ENCODE peak calls at places on chromosomes 2 and 18, in six cellular contexts. J is Peyer's patch; H is heart right ventricle; E is pancreas; V is spleen; B is CD8-positive, alpha-beta memory T cell. Y is an unnamed sample.

GRCh38 chr18:74534981-74535649 is 815 bp downstream of the CNDP1 start:
- DNase-seq in J (no peak), B (no peak), V (no peak), E (no peak), H (no peak), Y (no peak)

GRCh38 chr2:35857541-35857940 is 498.0 kb upstream of the CRIM1 start:
- DNase-seq in J (no peak), E (no peak), V (no peak), H (no peak), B (no peak), Y (no peak)

GRCh38 chr2:239227661-239228371 is 173.0 kb downstream of the HDAC4 start:
- DNase-seq in B (no peak), E (no peak), H (no peak), V (peak; percentile 75), J (no peak), Y (no peak)

GRCh38 chr2:9205963-9206948 is at the start of gene ASAP2:
- DNase-seq in J (peak; percentile 80), V (peak; percentile 88), E (peak; percentile 64), B (no peak), H (peak; percentile 81), Y (peak; percentile 66)

GRCh38 chr2:3805120-3805519 is 101.7 kb downstream of the DCDC2C start:
- DNase-seq in B (no peak), V (no peak), J (no peak), H (no peak), E (no peak), Y (no peak)

GRCh38 chr18:39489426-39489825 is 1923.8 kb upstream of the CELF4 start:
- DNase-seq in H (no peak), V (no peak), B (no peak), E (no peak), J (no peak), Y (peak; percentile 14)

GRCh38 chr2:217393585-217394032 is 533.7 kb upstream of the TNP1 start:
- DNase-seq in V (no peak), J (peak; percentile 53), B (no peak), E (no peak), H (peak; percentile 50), Y (peak; percentile 97)

GRCh38 chr18:12783524-12783923 is 80.7 kb downstream of the PSMG2 start:
- DNase-seq in V (peak; percentile 28), B (no peak), E (no peak), J (peak; percentile 62), H (no peak), Y (no peak)

GRCh38 chr2:237132799-237133198 is 47.1 kb downstream of the COPS8 start:
- DNase-seq in H (no peak), J (no peak), E (no peak), V (no peak), B (no peak), Y (no peak)

GRCh38 chr2:162065767-162066166 is 8.2 kb downstream of the DPP4 start:
- DNase-seq in J (no peak), B (no peak), E (no peak), H (no peak), V (no peak), Y (no peak)

GRCh38 chr2:33000986-33001385 is 54.2 kb downstream of the LTBP1 start:
- DNase-seq in V (no peak), H (no peak), B (no peak), E (no peak), J (no peak), Y (peak; percentile 44)

GRCh38 chr2:225842939-225843338 is 443.4 kb downstream of the NYAP2 start:
- DNase-seq in B (no peak), V (no peak), H (no peak), E (no peak), J (no peak), Y (peak; percentile 29)

GRCh38 chr2:207474871-207475485 is 54.8 kb upstream of the CREB1 start:
- DNase-seq in J (peak; percentile 61), E (no peak), V (no peak), H (no peak), B (peak; percentile 22), Y (peak; percentile 36)

GRCh38 chr18:56248613-56249235 is 389.7 kb downstream of the TXNL1 start:
- DNase-seq in H (no peak), V (no peak), B (no peak), J (peak; percentile 54), E (no peak), Y (no peak)

GRCh38 chr18:21303913-21304312 is 61.9 kb downstream of the GREB1L start:
- DNase-seq in E (no peak), B (no peak), H (no peak), J (no peak), V (no peak), Y (peak; percentile 51)

GRCh38 chr2:48566582-48566981 is 36.6 kb downstream of the STON1 start:
- DNase-seq in V (no peak), H (no peak), J (no peak), B (no peak), E (no peak), Y (peak; percentile 28)

GRCh38 chr2:66428986-66429612 is 5.8 kb upstream of the MEIS1 start:
- DNase-seq in B (no peak), V (no peak), H (no peak), J (no peak), E (peak; percentile 22), Y (peak; percentile 55)

GRCh38 chr2:191863988-191864387 is 17.1 kb upstream of the CAVIN2 start:
- DNase-seq in H (no peak), B (no peak), E (no peak), V (no peak), J (no peak), Y (peak; percentile 81)

GRCh38 chr2:160419776-160420521 is 73.7 kb downstream of the RBMS1 start:
- DNase-seq in E (no peak), J (no peak), V (no peak), H (no peak), B (no peak), Y (peak; percentile 80)

GRCh38 chr2:191488135-191488534 is 189.8 kb upstream of the NABP1 start:
- DNase-seq in B (no peak), H (no peak), J (peak; percentile 68), V (no peak), E (no peak), Y (peak; percentile 39)

GRCh38 chr2:163347982-163348842 is 387.6 kb downstream of the FIGN start:
- DNase-seq in E (peak; percentile 63), B (no peak), H (peak; percentile 74), J (peak; percentile 71), V (peak; percentile 82), Y (peak; percentile 79)

GRCh38 chr2:160281213-160281612 is 81.1 kb upstream of the ITGB6 start:
- DNase-seq in V (no peak), E (no peak), J (no peak), B (no peak), H (no peak), Y (no peak)

DNA sequence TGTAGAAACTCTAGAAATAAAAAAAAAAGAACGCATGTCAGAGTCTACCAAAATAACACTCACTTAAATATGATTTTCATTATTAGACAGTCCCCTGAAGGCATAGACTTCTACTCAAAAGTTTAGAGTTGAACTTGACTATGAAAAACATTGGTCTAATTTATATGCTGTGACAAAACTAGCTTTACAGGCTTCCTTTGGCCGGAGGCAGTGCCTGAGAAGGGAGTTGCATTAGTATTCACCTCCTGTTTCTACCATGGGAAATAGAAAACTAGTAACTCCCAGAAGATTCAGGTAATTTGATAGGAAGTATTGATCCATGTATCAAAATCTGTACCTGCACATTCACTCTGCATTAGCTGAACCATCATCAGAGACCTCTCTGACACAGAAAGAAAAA is 163.4 kb upstream of the NOSTRIN start:
- DNase-seq in V (no peak), H (no peak), J (no peak), E (no peak), B (no peak), Y (no peak)
- H3K27ac ChIP-seq in V (no peak overlapping the region), H (peak overlapping the region; percentile 79), J (peak overlapping the region; percentile 68), E (no peak overlapping the region), B (no peak overlapping the region), Y (peak overlapping the region; percentile 23)

GRCh38 chr2:85578243-85579180 is 1.1 kb downstream of the VAMP8 start:
- DNase-seq in H (peak; percentile 54), V (peak; percentile 91), J (peak; percentile 78), B (no peak), E (peak; percentile 64), Y (no peak)

GRCh38 chr2:85575739-85576138 is 1.6 kb upstream of the VAMP8 start:
- DNase-seq in H (no peak), E (no peak), J (no peak), V (no peak), B (no peak), Y (no peak)

GRCh38 chr2:85577386-85578242 is at the start of gene VAMP8:
- DNase-seq in H (no peak), E (peak; percentile 87), B (peak; percentile 58), J (peak; percentile 94), V (peak; percentile 91), Y (no peak)

GRCh38 chr2:85579266-85579935 is 2.0 kb downstream of the VAMP8 start:
- DNase-seq in H (no peak), E (no peak), B (no peak), V (no peak), J (no peak), Y (no peak)

GRCh38 chr2:85577063-85577385 is 362 bp upstream of the VAMP8 start:
- DNase-seq in J (no peak), V (no peak), E (no peak), B (no peak), H (no peak), Y (no peak)
- H3K27ac ChIP-seq in J (peak overlapping the region; percentile 86), V (peak overlapping the region; percentile 77), E (peak overlapping the region; percentile 88), B (peak overlapping the region; percentile 73), H (no peak overlapping the region), Y (no peak overlapping the region)

GRCh38 chr2:179021258-179021657 is 28.7 kb downstream of the CCDC141 start:
- DNase-seq in J (no peak), V (no peak), H (no peak), E (no peak), B (no peak), Y (no peak)

GRCh38 chr2:179020156-179020750 is 29.7 kb downstream of the CCDC141 start:
- DNase-seq in E (peak; percentile 17), H (peak; percentile 20), J (peak; percentile 62), V (no peak), B (no peak), Y (no peak)

GRCh38 chr2:179019260-179019659 is 30.7 kb downstream of the CCDC141 start:
- DNase-seq in H (no peak), B (no peak), V (no peak), E (no peak), J (no peak), Y (no peak)

GRCh38 chr2:179022685-179023084 is 27.3 kb downstream of the CCDC141 start:
- DNase-seq in V (no peak), B (no peak), E (no peak), J (no peak), H (peak; percentile 24), Y (no peak)

DNA sequence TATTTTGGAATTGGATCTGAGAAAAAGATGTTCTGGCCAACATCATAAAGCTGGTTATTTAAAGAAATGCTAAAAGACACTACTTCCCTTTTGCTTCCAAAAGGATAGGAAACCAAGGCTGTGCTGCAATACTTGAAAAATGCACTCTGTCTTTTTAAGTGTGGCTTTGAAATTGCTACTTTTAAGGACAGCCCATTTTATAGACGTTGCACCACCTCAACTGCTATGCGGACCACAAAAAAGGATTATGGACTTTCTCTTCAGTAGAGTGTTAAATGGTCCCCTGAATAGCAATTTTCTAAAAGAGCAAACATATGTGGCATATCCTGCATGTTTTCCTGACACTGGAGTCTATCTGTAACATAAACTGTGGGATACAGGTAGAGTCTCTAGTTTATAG is 32.0 kb downstream of the CCDC141 start:
- DNase-seq in E (no peak), V (no peak), H (no peak), B (no peak), J (no peak), Y (no peak)
- H3K27ac ChIP-seq in E (no peak overlapping the region), V (no peak overlapping the region), H (no peak overlapping the region), B (no peak overlapping the region), J (no peak overlapping the region), Y (no peak overlapping the region)

GRCh38 chr2:109349555-109350430 is 220.8 kb downstream of the SH3RF3 start:
- DNase-seq in J (no peak), B (no peak), E (peak; percentile 10), V (no peak), H (no peak), Y (no peak)
- H3K27ac ChIP-seq in J (no peak overlapping the region), B (no peak overlapping the region), E (no peak overlapping the region), V (no peak overlapping the region), H (peak overlapping the region; percentile 20), Y (no peak overlapping the region)

Y was measured in fibroblast of lung.